ENCODE peak calls at places on chromosomes 2 and 18, in eight cellular contexts. R is uterus, Y is A549, T is cardiac fibroblast, B is ecto neural progenitor cell, Q is NCI-H2171, I is T-helper 1 cell, U is amniotic stem cell. V is an unnamed sample.

GRCh38 chr18:48889981-48890735 is 60.6 kb downstream of the SMAD7 start:
- DNase-seq in B (no peak), Y (no peak), R (no peak), I (no peak), T (no peak), U (no peak), Q (no peak), V (peak)

GRCh38 chr2:75224636-75225094 is 25.3 kb upstream of the TACR1 start:
- DNase-seq in T (peak), U (no peak), Q (peak), I (no peak), R (no peak), B (no peak), Y (no peak), V (no peak)

GRCh38 chr2:239576784-239577183 is 176.0 kb upstream of the HDAC4 start:
- DNase-seq in Y (no peak), R (no peak), Q (no peak), I (no peak), T (no peak), B (no peak), U (no peak), V (no peak)

GRCh38 chr2:214706986-214707385 is 102.5 kb downstream of the BARD1 start:
- DNase-seq in U (no peak), Y (no peak), T (no peak), I (no peak), R (no peak), B (no peak), Q (no peak), V (no peak)

GRCh38 chr2:169276045-169276444 is 86.3 kb downstream of the LRP2 start:
- DNase-seq in I (no peak), Q (no peak), Y (peak), T (peak), U (no peak), R (no peak), B (no peak), V (no peak)

GRCh38 chr2:176565641-176566323 is 296.5 kb downstream of the MTX2 start:
- DNase-seq in Y (no peak), Q (no peak), R (peak), I (no peak), U (no peak), T (no peak), B (no peak), V (peak)

GRCh38 chr2:208074610-208075356 is 49.5 kb upstream of the PLEKHM3 start:
- DNase-seq in R (no peak), Y (no peak), B (no peak), T (no peak), U (no peak), I (no peak), Q (no peak), V (no peak)

GRCh38 chr2:127659408-127660290 is 13.7 kb downstream of the GPR17 start:
- DNase-seq in U (no peak), Q (no peak), R (no peak), B (no peak), Y (no peak), I (no peak), T (no peak), V (no peak)

GRCh38 chr2:3137651-3138300 is 239.8 kb downstream of the EIPR1 start:
- DNase-seq in U (no peak), I (no peak), Y (no peak), R (no peak), Q (no peak), B (no peak), T (no peak), V (no peak)

GRCh38 chr2:165238295-165238694 is 919 bp upstream of the SCN2A start:
- DNase-seq in Q (no peak), Y (no peak), T (peak), U (peak), R (no peak), I (no peak), B (no peak), V (no peak)

V was measured in retina.